ENCODE peak calls at places on chromosome 4, in four cellular contexts. One of them, this sample, is unnamed. For H3K4me1 and H3K9me3, the result is how much of the 10 kb centered on the place peaks cover.

GRCh38 chr4:86387013-86387412 is 27.2 kb upstream of the MAPK10 start:
- DNase-seq in suprapubic skin: no peak
- DNase-seq in tibial nerve: no peak
- DNase-seq in sigmoid colon: no peak
- DNase-seq in this sample: no peak

GRCh38 chr4:4693258-4693657 is 151.4 kb upstream of the STX18 start:
- DNase-seq in tibial nerve: no peak
- DNase-seq in suprapubic skin: no peak
- DNase-seq in sigmoid colon: no peak
- DNase-seq in this sample: no peak

GRCh38 chr4:75376543-75376942 is 137.7 kb downstream of the RCHY1 start:
- DNase-seq in suprapubic skin: no peak
- DNase-seq in sigmoid colon: no peak
- DNase-seq in tibial nerve: no peak
- DNase-seq in this sample: no peak

GRCh38 chr4:4509521-4509920 is 32.3 kb downstream of the STX18 start:
- DNase-seq in suprapubic skin: no peak
- DNase-seq in sigmoid colon: no peak
- DNase-seq in tibial nerve: no peak
- DNase-seq in this sample: no peak

GRCh38 chr4:42843694-42844093 is 48.8 kb upstream of the GRXCR1 start:
- DNase-seq in sigmoid colon: no peak
- DNase-seq in suprapubic skin: no peak
- DNase-seq in tibial nerve: no peak
- DNase-seq in this sample: no peak

GRCh38 chr4:3814026-3814570 is 47.9 kb downstream of the ADRA2C start:
- DNase-seq in sigmoid colon: no peak
- DNase-seq in tibial nerve: no peak
- DNase-seq in suprapubic skin: no peak
- DNase-seq in this sample: no peak

GRCh38 chr4:74618659-74619058 is 173.7 kb downstream of the AREG start:
- DNase-seq in sigmoid colon: no peak
- DNase-seq in suprapubic skin: no peak
- DNase-seq in tibial nerve: no peak
- DNase-seq in this sample: peak

GRCh38 chr4:41028392-41029076 is 185.8 kb downstream of the APBB2 start:
- DNase-seq in sigmoid colon: no peak
- DNase-seq in tibial nerve: no peak
- DNase-seq in suprapubic skin: no peak
- DNase-seq in this sample: no peak

GRCh38 chr4:13920111-13920875 is 292.8 kb upstream of the BOD1L1 start:
- DNase-seq in sigmoid colon: no peak
- DNase-seq in suprapubic skin: no peak
- DNase-seq in tibial nerve: no peak
- DNase-seq in this sample: peak

GRCh38 chr4:102318526-102318925 is 26.8 kb downstream of the SLC39A8 start:
- DNase-seq in tibial nerve: no peak
- DNase-seq in suprapubic skin: no peak
- DNase-seq in sigmoid colon: no peak
- DNase-seq in this sample: no peak

GRCh38 chr4:46389301-46389761 is 597 bp downstream of the GABRA2 start:
- DNase-seq in sigmoid colon: no peak
- DNase-seq in tibial nerve: no peak
- DNase-seq in suprapubic skin: no peak
- DNase-seq in this sample: no peak

GRCh38 chr4:84681488-84682274 is 98.8 kb downstream of the CDS1 start:
- DNase-seq in sigmoid colon: no peak
- DNase-seq in suprapubic skin: no peak
- DNase-seq in tibial nerve: no peak
- DNase-seq in this sample: no peak

GRCh38 chr4:81923140-81923539 is 450.7 kb downstream of the HNRNPD start:
- DNase-seq in tibial nerve: no peak
- DNase-seq in sigmoid colon: no peak
- DNase-seq in suprapubic skin: no peak
- DNase-seq in this sample: no peak

GRCh38 chr4:7043521-7044414 is 596 bp downstream of the TADA2B start:
- DNase-seq in suprapubic skin: no peak
- DNase-seq in tibial nerve: no peak
- DNase-seq in sigmoid colon: peak
- DNase-seq in this sample: peak

GRCh38 chr4:76951333-76952033 is 1.9 kb downstream of the SEPTIN11 start:
- DNase-seq in tibial nerve: no peak
- DNase-seq in suprapubic skin: no peak
- DNase-seq in sigmoid colon: no peak
- DNase-seq in this sample: peak
- H3K4me1 ChIP-seq in tibial nerve: under half
- H3K4me1 ChIP-seq in suprapubic skin: half or more
- H3K4me1 ChIP-seq in sigmoid colon: under half
- H3K4me1 ChIP-seq in this sample: under half

GRCh38 chr4:147310312-147310711 is 170.6 kb upstream of the EDNRA start:
- DNase-seq in tibial nerve: no peak
- DNase-seq in suprapubic skin: no peak
- DNase-seq in sigmoid colon: no peak
- DNase-seq in this sample: no peak
- H3K9me3 ChIP-seq in tibial nerve: under half
- H3K9me3 ChIP-seq in suprapubic skin: under half
- H3K9me3 ChIP-seq in sigmoid colon: under half
- H3K9me3 ChIP-seq in this sample: under half

DNA sequence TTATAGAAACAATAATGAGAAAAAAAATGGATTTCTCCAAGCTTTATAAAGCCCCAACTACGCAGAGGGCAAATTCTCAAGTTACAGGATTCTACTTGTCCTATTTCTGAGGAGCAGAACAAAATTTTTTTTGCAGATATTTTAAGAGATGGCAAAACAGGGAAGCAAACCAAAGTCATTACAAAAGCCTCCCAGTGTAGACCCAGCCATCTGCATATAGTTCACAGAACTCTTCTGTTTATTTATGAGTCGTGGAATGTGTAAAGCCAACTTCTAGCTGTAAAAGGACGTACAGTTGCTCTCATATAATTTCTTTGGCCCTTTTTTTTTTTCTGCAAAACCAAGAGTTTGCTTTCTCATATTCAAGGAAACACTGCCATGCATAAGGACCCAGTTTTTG is 120.4 kb downstream of the PCDH7 start:
- DNase-seq in suprapubic skin: no peak
- DNase-seq in tibial nerve: no peak
- DNase-seq in sigmoid colon: no peak
- DNase-seq in this sample: no peak
- H3K4me1 ChIP-seq in suprapubic skin: under half
- H3K4me1 ChIP-seq in tibial nerve: under half
- H3K4me1 ChIP-seq in sigmoid colon: half or more
- H3K4me1 ChIP-seq in this sample: under half

DNA sequence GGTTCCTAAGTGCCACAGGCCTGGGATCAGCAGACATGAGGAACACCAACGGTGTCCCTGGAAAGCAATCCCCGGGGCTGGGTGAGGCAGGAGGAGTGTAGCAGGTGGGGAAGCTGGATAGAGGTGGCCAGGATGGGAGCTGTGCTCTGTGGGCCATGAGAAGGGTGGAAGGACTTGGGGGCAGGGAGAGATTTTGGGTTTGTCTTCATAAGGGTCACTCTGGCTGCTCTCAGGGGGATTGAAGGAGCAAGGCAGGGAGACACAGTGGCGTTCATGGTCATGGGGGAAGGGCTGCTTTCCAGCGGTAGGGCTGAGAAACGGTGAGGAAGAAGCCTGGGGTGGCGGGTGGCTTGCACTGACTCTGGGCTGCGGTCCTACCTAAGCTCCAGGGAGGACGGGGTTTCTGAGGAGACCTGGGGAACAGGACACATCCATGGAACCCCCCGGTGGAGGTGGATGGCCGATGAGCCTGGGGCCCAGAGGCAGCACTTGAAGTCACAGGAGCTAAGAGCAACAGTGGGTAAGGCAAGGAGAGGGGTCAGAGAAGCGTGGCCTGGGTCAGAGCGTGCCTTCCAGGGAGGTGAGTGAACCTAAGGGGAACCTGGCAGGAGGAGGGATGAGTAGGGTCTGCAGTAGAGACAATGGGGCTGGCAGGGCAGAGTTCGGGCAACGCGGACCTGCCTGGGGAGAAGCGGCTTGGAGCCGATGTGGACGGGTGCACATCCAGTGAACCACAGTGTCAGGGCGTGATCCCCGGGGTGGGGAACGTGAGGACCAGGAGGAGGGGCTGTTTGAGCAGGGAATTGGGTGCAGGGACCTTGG is 12.4 kb upstream of the CTBP1 start:
- DNase-seq in suprapubic skin: no peak
- DNase-seq in sigmoid colon: no peak
- DNase-seq in tibial nerve: no peak
- DNase-seq in this sample: no peak
- H3K9me3 ChIP-seq in suprapubic skin: under half
- H3K9me3 ChIP-seq in sigmoid colon: under half
- H3K9me3 ChIP-seq in tibial nerve: under half
- H3K9me3 ChIP-seq in this sample: under half

GRCh38 chr4:122669911-122670738 is 49.3 kb upstream of the IL21 start:
- DNase-seq in suprapubic skin: no peak
- DNase-seq in tibial nerve: no peak
- DNase-seq in sigmoid colon: no peak
- DNase-seq in this sample: no peak

GRCh38 chr4:122666527-122667245 is 45.8 kb upstream of the IL21 start:
- DNase-seq in tibial nerve: no peak
- DNase-seq in suprapubic skin: no peak
- DNase-seq in sigmoid colon: no peak
- DNase-seq in this sample: peak

GRCh38 chr4:122672091-122672490 is 51.2 kb upstream of the IL21 start:
- DNase-seq in sigmoid colon: no peak
- DNase-seq in suprapubic skin: no peak
- DNase-seq in tibial nerve: no peak
- DNase-seq in this sample: no peak

GRCh38 chr4:122665148-122665547 is 44.3 kb upstream of the IL21 start:
- DNase-seq in suprapubic skin: no peak
- DNase-seq in tibial nerve: no peak
- DNase-seq in sigmoid colon: no peak
- DNase-seq in this sample: no peak

DNA sequence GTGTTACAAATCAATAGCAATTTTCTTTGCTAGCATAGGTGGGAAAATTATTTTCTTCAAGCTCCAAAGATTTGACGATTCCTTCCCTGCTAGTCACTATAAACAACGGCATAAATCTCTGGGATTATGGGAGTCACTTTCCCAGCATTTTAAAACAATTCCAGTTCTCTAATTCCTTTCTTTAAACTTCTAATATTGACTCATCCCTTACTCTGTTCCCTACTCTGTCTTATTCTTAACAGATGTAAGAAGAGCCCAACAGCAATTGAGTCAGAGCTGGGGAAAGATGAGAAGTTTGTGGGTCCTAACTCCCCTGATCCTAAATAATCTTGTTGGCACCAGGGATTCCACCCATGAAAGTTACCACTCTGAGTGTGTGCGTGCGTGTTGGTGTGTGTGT is 47.4 kb upstream of the IL21 start:
- DNase-seq in suprapubic skin: no peak
- DNase-seq in tibial nerve: no peak
- DNase-seq in sigmoid colon: no peak
- DNase-seq in this sample: no peak
- H3K4me1 ChIP-seq in suprapubic skin: under half
- H3K4me1 ChIP-seq in tibial nerve: under half
- H3K4me1 ChIP-seq in sigmoid colon: under half
- H3K4me1 ChIP-seq in this sample: half or more

GRCh38 chr4:128249787-128250668 is 37.6 kb downstream of the PGRMC2 start:
- DNase-seq in tibial nerve: no peak
- DNase-seq in sigmoid colon: no peak
- DNase-seq in suprapubic skin: no peak
- DNase-seq in this sample: no peak
- H3K9me3 ChIP-seq in tibial nerve: under half
- H3K9me3 ChIP-seq in sigmoid colon: under half
- H3K9me3 ChIP-seq in suprapubic skin: under half
- H3K9me3 ChIP-seq in this sample: under half

DNA sequence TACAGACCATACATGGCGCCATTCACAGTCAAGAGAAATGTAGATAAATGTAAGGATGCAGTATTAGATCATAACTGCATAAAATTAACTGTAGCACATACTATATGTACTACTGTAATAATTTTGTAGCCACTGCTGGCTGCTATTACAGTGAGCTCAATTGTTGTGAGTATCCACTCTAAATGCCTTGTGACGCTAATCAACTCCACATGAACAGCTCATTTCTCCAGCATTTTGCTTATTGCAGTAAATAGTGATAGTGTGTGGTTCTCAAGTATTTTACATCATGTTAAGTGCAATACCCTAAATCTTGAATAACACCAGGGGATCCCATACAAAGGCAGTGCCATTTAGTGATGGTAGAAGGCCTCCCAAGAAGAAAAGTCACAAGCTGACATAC is 21.2 kb downstream of the FGFBP1 start:
- DNase-seq in tibial nerve: no peak
- DNase-seq in sigmoid colon: no peak
- DNase-seq in suprapubic skin: no peak
- DNase-seq in this sample: no peak
- H3K4me1 ChIP-seq in tibial nerve: under half
- H3K4me1 ChIP-seq in sigmoid colon: under half
- H3K4me1 ChIP-seq in suprapubic skin: under half
- H3K4me1 ChIP-seq in this sample: under half

GRCh38 chr4:386708-387105 is 49.1 kb downstream of the ZNF141 start:
- DNase-seq in suprapubic skin: no peak
- DNase-seq in sigmoid colon: no peak
- DNase-seq in tibial nerve: no peak
- DNase-seq in this sample: no peak
- H3K9me3 ChIP-seq in suprapubic skin: half or more
- H3K9me3 ChIP-seq in sigmoid colon: under half
- H3K9me3 ChIP-seq in tibial nerve: half or more
- H3K9me3 ChIP-seq in this sample: under half

This sample was measured in SJSA1.